ENCODE peak calls at places on chromosomes 12 and 14, in nine cellular contexts. F, O, H, B, Z, Y, I, A and U are unnamed samples.

GRCh38 chr14:100285021-100285912 is 21.0 kb downstream of the SLC25A29 start:
- DNase-seq in F (no peak), O (peak), H (peak), B (peak), Z (peak), Y (no peak), I (peak), A (no peak), U (peak)

GRCh38 chr14:22517117-22517720 is 71.8 kb downstream of the DAD1 start:
- DNase-seq in F (no peak), O (no peak), H (peak), B (no peak), Z (no peak), Y (no peak), I (no peak), A (no peak), U (no peak)

GRCh38 chr14:61585598-61586538 is 109.4 kb upstream of the HIF1A start:
- DNase-seq in F (no peak), O (no peak), H (no peak), B (no peak), Z (peak), Y (no peak), I (peak), A (peak), U (no peak)

GRCh38 chr12:119475650-119476049 is 117.9 kb upstream of the TMEM233 start:
- DNase-seq in F (no peak), O (no peak), H (no peak), B (no peak), Z (no peak), Y (no peak), I (no peak), A (no peak), U (no peak)

GRCh38 chr14:20376071-20376588 is 32.7 kb downstream of the PARP2 start:
- DNase-seq in F (no peak), O (no peak), H (no peak), B (no peak), Z (no peak), Y (no peak), I (no peak), A (no peak), U (no peak)

GRCh38 chr12:129911437-129912049 is 7.7 kb upstream of the TMEM132D start:
- DNase-seq in F (peak), O (peak), H (peak), B (no peak), Z (peak), Y (no peak), I (no peak), A (no peak), U (no peak)

GRCh38 chr14:49982522-49982951 is 89.7 kb downstream of the ARF6 start:
- DNase-seq in F (no peak), O (no peak), H (no peak), B (no peak), Z (peak), Y (peak), I (no peak), A (peak), U (no peak)

GRCh38 chr12:108594-108993 is 42.0 kb downstream of the IQSEC3 start:
- DNase-seq in F (no peak), O (peak), H (no peak), B (no peak), Z (no peak), Y (no peak), I (no peak), A (no peak), U (no peak)

GRCh38 chr14:90384543-90384911 is 12.3 kb upstream of the CALM1 start:
- DNase-seq in F (no peak), O (no peak), H (no peak), B (peak), Z (no peak), Y (no peak), I (no peak), A (no peak), U (no peak)

GRCh38 chr12:52178984-52179383 is 12.8 kb downstream of the KRT80 start:
- DNase-seq in F (no peak), O (no peak), H (no peak), B (no peak), Z (peak), Y (no peak), I (no peak), A (no peak), U (no peak)

GRCh38 chr12:39145175-39145999 is 240.0 kb upstream of the CPNE8 start:
- DNase-seq in F (no peak), O (no peak), H (no peak), B (no peak), Z (peak), Y (no peak), I (no peak), A (no peak), U (no peak)

GRCh38 chr14:52553671-52554575 is 1.3 kb downstream of the GPR137C start:
- DNase-seq in F (peak), O (peak), H (peak), B (peak), Z (peak), Y (peak), I (peak), A (peak), U (peak)

GRCh38 chr12:5428332-5429221 is 3.3 kb upstream of the NTF3 start:
- DNase-seq in F (no peak), O (no peak), H (peak), B (no peak), Z (peak), Y (no peak), I (no peak), A (no peak), U (no peak)

GRCh38 chr14:80845877-80846276 is 95.7 kb downstream of the CEP128 start:
- DNase-seq in F (no peak), O (no peak), H (no peak), B (no peak), Z (no peak), Y (no peak), I (no peak), A (no peak), U (no peak)

GRCh38 chr12:78149459-78149858 is 318.8 kb downstream of the NAV3 start:
- DNase-seq in F (no peak), O (no peak), H (no peak), B (no peak), Z (no peak), Y (no peak), I (peak), A (no peak), U (no peak)

GRCh38 chr12:47942327-47943230 is 20.8 kb upstream of the TMEM106C start:
- DNase-seq in F (no peak), O (no peak), H (peak), B (no peak), Z (no peak), Y (no peak), I (no peak), A (no peak), U (peak)

GRCh38 chr14:32602699-32603098 is 273.6 kb downstream of the AKAP6 start:
- DNase-seq in F (no peak), O (no peak), H (no peak), B (no peak), Z (no peak), Y (no peak), I (no peak), A (no peak), U (no peak)

GRCh38 chr12:15427913-15428312 is 105.6 kb downstream of the PTPRO start:
- DNase-seq in F (no peak), O (no peak), H (no peak), B (no peak), Z (no peak), Y (no peak), I (no peak), A (no peak), U (no peak)

GRCh38 chr12:123200414-123200813 is 32.5 kb downstream of the MPHOSPH9 start:
- DNase-seq in F (no peak), O (no peak), H (no peak), B (no peak), Z (no peak), Y (no peak), I (no peak), A (no peak), U (no peak)

GRCh38 chr12:107027304-107028053 is 40.5 kb upstream of the MTERF2 start:
- DNase-seq in F (no peak), O (peak), H (no peak), B (no peak), Z (peak), Y (peak), I (peak), A (peak), U (no peak)

GRCh38 chr14:61063461-61063860 is 82.4 kb downstream of the SLC38A6 start:
- DNase-seq in F (no peak), O (no peak), H (no peak), B (no peak), Z (no peak), Y (no peak), I (no peak), A (no peak), U (no peak)

GRCh38 chr14:30966415-30967363 is 58.8 kb upstream of the AP4S1 start:
- DNase-seq in F (no peak), O (no peak), H (no peak), B (no peak), Z (no peak), Y (no peak), I (no peak), A (no peak), U (no peak)

GRCh38 chr12:40405419-40405818 is 180.6 kb downstream of the LRRK2 start:
- DNase-seq in F (no peak), O (no peak), H (no peak), B (no peak), Z (no peak), Y (no peak), I (no peak), A (no peak), U (no peak)

GRCh38 chr12:114729731-114730130 is 45.8 kb upstream of the TBX3 start:
- DNase-seq in F (no peak), O (no peak), H (no peak), B (no peak), Z (peak), Y (no peak), I (no peak), A (no peak), U (no peak)

GRCh38 chr12:80838708-80839107 is 99.0 kb downstream of the LIN7A start:
- DNase-seq in F (no peak), O (no peak), H (no peak), B (no peak), Z (no peak), Y (no peak), I (no peak), A (no peak), U (no peak)

GRCh38 chr12:53703746-53704145 is 23.5 kb downstream of the CALCOCO1 start:
- DNase-seq in F (no peak), O (no peak), H (no peak), B (no peak), Z (peak), Y (no peak), I (no peak), A (no peak), U (no peak)

GRCh38 chr12:57341275-57341990 is 89.4 kb downstream of the R3HDM2 start:
- DNase-seq in F (no peak), O (no peak), H (no peak), B (no peak), Z (no peak), Y (peak), I (no peak), A (no peak), U (no peak)

GRCh38 chr12:85626031-85626781 is 210.0 kb downstream of the RASSF9 start:
- DNase-seq in F (no peak), O (peak), H (no peak), B (no peak), Z (peak), Y (peak), I (no peak), A (peak), U (no peak)

GRCh38 chr14:64943981-64944520 is 1.5 kb upstream of the GPX2 start:
- DNase-seq in F (no peak), O (no peak), H (no peak), B (no peak), Z (no peak), Y (no peak), I (no peak), A (no peak), U (no peak)

GRCh38 chr12:110906985-110907384 is 13.4 kb downstream of the MYL2 start:
- DNase-seq in F (no peak), O (no peak), H (no peak), B (no peak), Z (no peak), Y (no peak), I (no peak), A (no peak), U (no peak)

GRCh38 chr12:6044082-6044481 is 80.4 kb downstream of the VWF start:
- DNase-seq in F (no peak), O (peak), H (no peak), B (no peak), Z (no peak), Y (no peak), I (no peak), A (no peak), U (no peak)

GRCh38 chr12:130715996-130716917 is at the start of gene RIMBP2:
- DNase-seq in F (peak), O (no peak), H (no peak), B (no peak), Z (no peak), Y (no peak), I (peak), A (no peak), U (no peak)

GRCh38 chr12:44375694-44376093 is 500.4 kb downstream of the NELL2 start:
- DNase-seq in F (no peak), O (no peak), H (no peak), B (peak), Z (no peak), Y (no peak), I (no peak), A (no peak), U (no peak)

GRCh38 chr12:48903982-48904411 is 21.3 kb downstream of the FKBP11 start:
- DNase-seq in F (peak), O (peak), H (peak), B (peak), Z (peak), Y (no peak), I (peak), A (no peak), U (peak)

GRCh38 chr12:25135531-25136154 is 59.3 kb downstream of the DNAI7 start:
- DNase-seq in F (peak), O (no peak), H (no peak), B (no peak), Z (no peak), Y (no peak), I (no peak), A (no peak), U (no peak)

GRCh38 chr14:33884916-33885315 is 66.0 kb downstream of the EGLN3 start:
- DNase-seq in F (no peak), O (no peak), H (no peak), B (no peak), Z (no peak), Y (no peak), I (no peak), A (no peak), U (no peak)